ENCODE peak calls at places on chromosomes 11 and 22, in eight cellular contexts. N is lower leg skin; V is endothelial cell; Z is stimulated activated CD4-positive, alpha-beta T cell treated with anti-CD3 and anti-CD28 coated beads, Interleukin-12 subunit alpha, Interleukin-12 subunit beta, amount 100 ng/mL, for 4 hours; M is Kasumi-1; H is tibial nerve; K is BE2C; Y is CD8-positive, alpha-beta memory T cell. W is an unnamed sample.

GRCh38 chr11:80379620-80380278 is 938.9 kb upstream of the TENM4 start:
- DNase-seq in N (no peak), V (no peak), Z (no peak), M (no peak), H (no peak), K (no peak), Y (no peak), W (no peak)

GRCh38 chr11:88341852-88342251 is 4.3 kb upstream of the CTSC start:
- DNase-seq in N (no peak), V (no peak), Z (no peak), M (no peak), H (no peak), K (no peak), Y (no peak), W (no peak)

GRCh38 chr11:82719316-82719715 is 14.3 kb downstream of the FAM181B start:
- DNase-seq in N (no peak), V (no peak), Z (no peak), M (no peak), H (no peak), K (peak), Y (no peak), W (no peak)

GRCh38 chr11:34111722-34112270 is 6.4 kb downstream of the NAT10 start:
- DNase-seq in N (no peak), V (no peak), Z (no peak), M (no peak), H (no peak), K (no peak), Y (no peak), W (no peak)

GRCh38 chr11:126132319-126132718 is 69.7 kb upstream of the CDON start:
- DNase-seq in N (no peak), V (no peak), Z (no peak), M (no peak), H (no peak), K (no peak), Y (no peak), W (no peak)

GRCh38 chr22:32378703-32379272 is 21.1 kb downstream of the RFPL3 start:
- DNase-seq in N (no peak), V (peak), Z (no peak), M (peak), H (no peak), K (peak), Y (no peak), W (no peak)

GRCh38 chr11:92576315-92576714 is 351.7 kb downstream of the FAT3 start:
- DNase-seq in N (no peak), V (no peak), Z (no peak), M (no peak), H (no peak), K (no peak), Y (no peak), W (no peak)

GRCh38 chr11:72766152-72766902 is 14.1 kb upstream of the ARAP1 start:
- DNase-seq in N (no peak), V (no peak), Z (no peak), M (no peak), H (no peak), K (no peak), Y (no peak), W (no peak)

GRCh38 chr11:15565846-15566245 is 451.1 kb downstream of the INSC start:
- DNase-seq in N (peak), V (no peak), Z (no peak), M (no peak), H (no peak), K (peak), Y (no peak), W (no peak)

GRCh38 chr22:43826142-43827093 is 14.3 kb upstream of the EFCAB6 start:
- DNase-seq in N (peak), V (no peak), Z (no peak), M (no peak), H (no peak), K (peak), Y (no peak), W (no peak)

GRCh38 chr11:9120659-9121350 is 29.4 kb upstream of the SCUBE2 start:
- DNase-seq in N (no peak), V (peak), Z (no peak), M (no peak), H (no peak), K (peak), Y (no peak), W (no peak)

GRCh38 chr11:112835556-112835955 is 125.7 kb upstream of the NCAM1 start:
- DNase-seq in N (no peak), V (no peak), Z (no peak), M (no peak), H (no peak), K (peak), Y (no peak), W (no peak)

GRCh38 chr11:131877246-131877645 is 506.8 kb downstream of the NTM start:
- DNase-seq in N (no peak), V (no peak), Z (no peak), M (no peak), H (no peak), K (no peak), Y (no peak), W (no peak)